ENCODE peak calls at places on chromosomes 16 and 17, in nine cellular contexts. Z is K562, M is uterus, G is body of pancreas, A is prostate gland, U is GM12892, I is adrenal gland, W is H54, P is sigmoid colon. F is an unnamed sample.
A peak's percentile ranks its signal among the peaks of the same experiment; 100 is the strongest.

GRCh38 chr17:75468779-75469373 is 12.4 kb downstream of the TMEM94 start:
- DNase-seq in G (no peak), U (no peak), M (no peak), Z (no peak), P (no peak), W (no peak), I (no peak), A (no peak), F (peak; percentile 36)

GRCh38 chr17:16987001-16987829 is 15.3 kb upstream of the TNFRSF13B start:
- DNase-seq in I (no peak), P (peak; percentile 52), G (no peak), A (no peak), M (no peak), Z (no peak), W (no peak), U (no peak), F (no peak)

GRCh38 chr16:72092832-72093447 is 480 bp downstream of the TXNL4B start:
- DNase-seq in P (no peak), G (peak; percentile 11), U (no peak), Z (no peak), W (peak; percentile 33), A (no peak), I (peak; percentile 37), M (no peak), F (no peak)

GRCh38 chr16:1407749-1408148 is 6.8 kb downstream of the UNKL start:
- DNase-seq in A (no peak), P (no peak), G (peak; percentile 24), U (no peak), M (peak; percentile 38), I (peak; percentile 44), W (no peak), Z (no peak), F (no peak)

GRCh38 chr17:67435122-67435521 is 58.0 kb downstream of the PITPNC1 start:
- DNase-seq in W (no peak), G (peak; percentile 48), A (no peak), Z (no peak), M (no peak), I (peak; percentile 41), P (no peak), U (no peak), F (peak; percentile 34)

GRCh38 chr17:32621612-32622312 is 135.0 kb downstream of the CDK5R1 start:
- DNase-seq in G (no peak), U (no peak), P (no peak), M (no peak), I (no peak), Z (no peak), W (no peak), A (no peak), F (no peak)

GRCh38 chr17:61402978-61403845 is 3.6 kb downstream of the TBX2 start:
- DNase-seq in W (no peak), A (no peak), Z (no peak), P (no peak), I (no peak), U (no peak), M (no peak), G (no peak), F (no peak)

GRCh38 chr16:83335076-83335475 is 472.7 kb upstream of the HSBP1 start:
- DNase-seq in W (no peak), I (no peak), P (no peak), G (no peak), Z (no peak), A (no peak), U (no peak), M (no peak), F (no peak)

GRCh38 chr17:20988001-20988641 is 54.7 kb downstream of the USP22 start:
- DNase-seq in M (no peak), A (no peak), G (no peak), W (no peak), U (no peak), P (no peak), Z (no peak), I (no peak), F (no peak)

GRCh38 chr16:88383401-88384221 is 852 bp downstream of the ZNF469 start:
- DNase-seq in A (no peak), G (no peak), U (no peak), I (peak; percentile 32), M (peak; percentile 62), Z (peak; percentile 46), W (no peak), P (peak; percentile 71), F (peak; percentile 43)

GRCh38 chr16:426906-427249 is 1.4 kb downstream of the RAB11FIP3 start:
- DNase-seq in W (no peak), M (no peak), G (no peak), A (no peak), P (peak; percentile 70), U (no peak), Z (no peak), I (peak; percentile 24), F (no peak)

GRCh38 chr17:80151333-80151732 is 4.4 kb upstream of the EIF4A3 start:
- DNase-seq in A (no peak), M (no peak), Z (no peak), I (no peak), G (no peak), P (peak; percentile 17), W (no peak), U (no peak), F (no peak)

GRCh38 chr16:27434141-27435051 is 32.4 kb downstream of the IL21R start:
- DNase-seq in M (no peak), U (no peak), P (peak; percentile 48), Z (no peak), I (no peak), W (no peak), A (no peak), G (no peak), F (peak; percentile 17)

GRCh38 chr16:27436065-27436464 is 34.1 kb downstream of the IL21R start:
- DNase-seq in G (no peak), U (no peak), M (peak; percentile 2), P (peak; percentile 38), W (no peak), I (no peak), Z (no peak), A (no peak), F (no peak)

GRCh38 chr16:27439273-27440018 is 37.5 kb downstream of the IL21R start:
- DNase-seq in P (peak; percentile 29), I (no peak), G (no peak), U (no peak), Z (no peak), M (peak; percentile 4), W (no peak), A (no peak), F (no peak)

GRCh38 chr16:27437946-27438345 is 36.0 kb downstream of the IL21R start:
- DNase-seq in P (peak; percentile 30), Z (no peak), M (no peak), U (no peak), A (no peak), I (no peak), W (no peak), G (no peak), F (no peak)

GRCh38 chr16:27436921-27437650 is 35.1 kb downstream of the IL21R start:
- DNase-seq in I (no peak), W (no peak), A (no peak), Z (no peak), M (peak; percentile 8), U (no peak), G (no peak), P (peak; percentile 55), F (peak; percentile 24)
- TF ChIP-seq POLR2A in I (no peak), W (no peak), A (no peak), Z (no peak), M (no peak), U (no peak), G (no peak), P (no peak), F (no peak)

GRCh38 chr17:4739122-4740024 is at the start of the genes CXCL16 and ZMYND15:
- DNase-seq in W (peak; percentile 60), M (peak; percentile 54), U (peak; percentile 87), Z (peak; percentile 79), G (peak; percentile 67), P (peak; percentile 77), A (peak; percentile 51), I (peak; percentile 76), F (peak; percentile 82)
- TF ChIP-seq POLR2A in W (peak; percentile 27), M (peak; percentile 33), U (no peak), Z (no peak), G (peak; percentile 48), P (no peak), A (peak; percentile 74), I (no peak), F (no peak)

DNA sequence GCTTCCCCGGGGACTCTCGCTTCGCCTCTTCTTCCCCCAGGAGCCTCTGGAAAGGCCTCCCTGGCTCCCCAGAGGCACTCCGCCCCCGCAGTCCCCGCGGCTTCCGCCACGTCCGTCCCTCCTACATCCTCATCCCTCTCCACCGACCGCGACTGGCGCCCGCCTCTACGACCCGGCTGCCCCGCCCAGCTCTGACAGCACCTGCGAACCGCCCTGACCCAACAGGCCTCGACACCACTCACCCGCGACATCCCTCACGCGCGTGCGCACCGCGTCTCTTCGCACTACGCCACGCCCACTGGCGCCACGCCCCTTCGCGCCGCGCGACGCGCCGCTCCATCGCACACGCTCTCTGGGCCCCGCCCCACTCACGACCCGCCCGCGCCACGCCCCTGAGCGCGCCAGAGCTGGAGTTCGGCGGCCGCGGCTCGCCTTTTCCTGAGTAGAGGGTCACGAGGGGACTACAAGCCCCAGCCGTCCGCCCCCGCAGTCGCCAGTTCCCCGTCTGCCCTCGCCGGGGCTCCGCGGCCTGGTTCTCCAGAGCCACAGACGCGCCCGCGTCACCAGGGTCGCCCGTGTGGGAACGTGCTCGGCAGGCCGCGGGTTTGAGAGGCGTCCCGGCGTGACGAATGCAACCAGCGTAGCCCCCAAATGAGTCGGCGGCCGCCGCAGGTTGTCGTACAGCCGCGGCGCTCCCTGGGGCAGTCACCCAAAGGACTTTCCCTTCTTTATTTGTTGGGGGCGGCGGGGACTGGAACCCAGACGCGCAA is 56.2 kb upstream of the LRRC37A3 start:
- DNase-seq in A (peak; percentile 92), I (peak; percentile 95), Z (peak; percentile 95), G (peak; percentile 95), M (peak; percentile 97), W (peak; percentile 97), P (peak; percentile 98), U (peak; percentile 88), F (peak; percentile 97)
- TF ChIP-seq POLR2A in A (peak; percentile 96), I (peak; percentile 77), Z (peak; percentile 91), G (peak; percentile 87), M (peak; percentile 97), W (peak; percentile 76), P (peak; percentile 82), U (peak; percentile 51), F (peak; percentile 51)

DNA sequence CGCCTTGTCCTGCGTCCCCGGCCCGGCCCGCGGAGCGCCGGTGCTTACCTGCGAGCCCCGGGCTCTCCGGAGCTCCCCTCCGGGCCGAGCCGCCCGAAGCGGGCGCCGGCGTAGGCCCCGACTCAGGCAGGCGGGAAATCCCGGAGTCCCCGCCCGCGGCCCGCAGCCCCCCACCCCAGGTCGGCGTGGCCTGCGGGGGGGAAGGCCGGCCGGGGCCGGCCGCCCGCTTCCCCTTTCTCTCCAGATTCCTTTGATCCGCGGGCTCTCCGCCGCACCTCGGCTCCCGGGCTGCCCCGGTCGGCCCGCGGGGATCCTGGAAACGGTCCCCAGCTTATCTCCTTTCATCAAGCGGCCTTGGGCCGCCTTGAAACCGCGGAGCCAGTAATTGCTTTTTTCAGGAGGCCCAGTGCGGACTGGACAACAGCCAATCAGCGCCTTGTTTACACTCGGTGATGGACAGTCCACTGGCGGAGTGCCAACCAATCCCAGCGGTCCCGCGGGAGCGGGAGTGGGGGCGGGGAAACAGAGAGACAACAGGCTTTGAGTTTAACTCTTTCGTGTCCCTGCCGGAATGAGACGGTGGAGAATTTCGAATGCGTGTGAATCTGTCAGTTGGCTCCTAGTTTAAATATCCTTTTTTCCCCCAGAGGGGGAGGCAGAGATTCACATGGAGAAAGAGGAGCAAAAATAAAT is 1.4 kb upstream of the BAHCC1 start:
- DNase-seq in M (peak; percentile 100), I (peak; percentile 100), G (peak; percentile 100), A (peak; percentile 100), U (peak; percentile 64), P (peak; percentile 100), W (peak; percentile 99), Z (peak; percentile 97), F (peak; percentile 100)
- TF ChIP-seq POLR2A in M (peak; percentile 76), I (peak; percentile 48), G (peak; percentile 60), A (peak; percentile 90), U (no peak), P (peak; percentile 77), W (peak; percentile 40), Z (no peak), F (no peak)